ENCODE peak calls at places on chromosomes 4 and X, in nine cellular contexts. E, K, L, X, T, C, U, S and B are unnamed samples.

GRCh38 chr4:56804551-56804950 is 16.9 kb downstream of the SPINK2 start:
- DNase-seq in E (no peak), K (no peak), L (no peak), X (no peak), T (no peak), C (no peak), U (no peak), S (no peak), B (no peak)

GRCh38 chr4:119300072-119300387 is 21.9 kb downstream of the FABP2 start:
- DNase-seq in E (no peak), K (no peak), L (peak), X (no peak), T (peak), C (no peak), U (peak), S (peak), B (no peak)

GRCh38 chrX:45775462-45775861 is 574.8 kb upstream of the DIPK2B start:
- DNase-seq in E (peak), K (no peak), L (no peak), X (peak), T (no peak), C (no peak), U (no peak), S (no peak), B (no peak)

GRCh38 chr4:69829678-69830077 is 30.3 kb downstream of the SULT1E1 start:
- DNase-seq in E (no peak), K (no peak), L (no peak), X (no peak), T (no peak), C (no peak), U (no peak), S (no peak), B (no peak)

GRCh38 chrX:3129256-3129655 is 88.0 kb downstream of the ARSF start:
- DNase-seq in E (no peak), K (no peak), L (no peak), X (no peak), T (no peak), C (no peak), U (no peak), S (no peak), B (no peak)

GRCh38 chr4:20297800-20298199 is 46.1 kb downstream of the SLIT2 start:
- DNase-seq in E (no peak), K (no peak), L (no peak), X (no peak), T (no peak), C (no peak), U (no peak), S (no peak), B (no peak)

GRCh38 chr4:22389240-22389871 is 126.5 kb downstream of the ADGRA3 start:
- DNase-seq in E (peak), K (no peak), L (peak), X (peak), T (no peak), C (peak), U (peak), S (no peak), B (peak)

GRCh38 chrX:19852014-19853005 is 35.1 kb downstream of the SH3KBP1 start:
- DNase-seq in E (peak), K (no peak), L (no peak), X (no peak), T (no peak), C (no peak), U (peak), S (no peak), B (no peak)

GRCh38 chrX:110417128-110417527 is 58.5 kb downstream of the RTL9 start:
- DNase-seq in E (no peak), K (no peak), L (no peak), X (no peak), T (no peak), C (no peak), U (no peak), S (no peak), B (no peak)

GRCh38 chr4:139692300-139693012 is 26.8 kb downstream of the MGST2 start:
- DNase-seq in E (peak), K (no peak), L (no peak), X (no peak), T (no peak), C (no peak), U (peak), S (no peak), B (no peak)

GRCh38 chrX:42422961-42423360 is 355.0 kb downstream of the PPP1R2C start:
- DNase-seq in E (no peak), K (no peak), L (no peak), X (no peak), T (no peak), C (no peak), U (no peak), S (no peak), B (no peak)

GRCh38 chr4:35548921-35549320 is 695.4 kb downstream of the ARAP2 start:
- DNase-seq in E (no peak), K (no peak), L (no peak), X (no peak), T (no peak), C (no peak), U (no peak), S (no peak), B (no peak)

GRCh38 chrX:56738670-56739069 is 9.6 kb downstream of the NBDY start:
- DNase-seq in E (no peak), K (no peak), L (no peak), X (no peak), T (no peak), C (no peak), U (no peak), S (no peak), B (no peak)

GRCh38 chrX:97016106-97016505 is 132.4 kb downstream of the RPA4 start:
- DNase-seq in E (no peak), K (no peak), L (no peak), X (no peak), T (no peak), C (no peak), U (no peak), S (no peak), B (no peak)

GRCh38 chr4:3423952-3424351 is 17.8 kb upstream of the HGFAC start:
- DNase-seq in E (no peak), K (no peak), L (no peak), X (no peak), T (no peak), C (no peak), U (no peak), S (no peak), B (no peak)

GRCh38 chrX:122270809-122271494 is 913.1 kb upstream of the GRIA3 start:
- DNase-seq in E (no peak), K (no peak), L (no peak), X (no peak), T (no peak), C (no peak), U (no peak), S (no peak), B (no peak)

GRCh38 chrX:23616361-23616760 is 50.9 kb upstream of the PRDX4 start:
- DNase-seq in E (peak), K (no peak), L (no peak), X (no peak), T (no peak), C (no peak), U (no peak), S (no peak), B (no peak)

GRCh38 chr4:118783887-118784286 is 52.0 kb downstream of the SEC24D start:
- DNase-seq in E (no peak), K (no peak), L (no peak), X (no peak), T (no peak), C (no peak), U (no peak), S (no peak), B (no peak)

GRCh38 chrX:131741103-131741581 is 197.3 kb downstream of the OR13H1 start:
- DNase-seq in E (no peak), K (peak), L (no peak), X (no peak), T (no peak), C (no peak), U (no peak), S (no peak), B (no peak)

GRCh38 chr4:88865051-88865450 is 167.4 kb upstream of the NAP1L5 start:
- DNase-seq in E (no peak), K (no peak), L (no peak), X (no peak), T (no peak), C (no peak), U (no peak), S (no peak), B (no peak)